ENCODE peak calls at places on chromosomes 5 and 9, in seven cellular contexts. One of them, this sample, is unnamed.

GRCh38 chr9:121975801-121976277 is 117.3 kb downstream of the TTLL11 start:
- DNase-seq in CD4-positive, CD25-positive, alpha-beta regulatory T cell: no peak
- DNase-seq in GM20000: no peak
- DNase-seq in A549: peak; percentile 63
- DNase-seq in NCI-H82: no peak
- DNase-seq in glutamatergic neuron: no peak
- DNase-seq in HuH-7: peak; percentile 82
- DNase-seq in this sample: no peak

GRCh38 chr9:78273761-78274160 is 23.2 kb upstream of the PSAT1 start:
- DNase-seq in GM20000: no peak
- DNase-seq in HuH-7: no peak
- DNase-seq in NCI-H82: no peak
- DNase-seq in CD4-positive, CD25-positive, alpha-beta regulatory T cell: no peak
- DNase-seq in glutamatergic neuron: no peak
- DNase-seq in A549: no peak
- DNase-seq in this sample: no peak

GRCh38 chr5:82403724-82404123 is 125.6 kb upstream of the RPS23 start:
- DNase-seq in glutamatergic neuron: no peak
- DNase-seq in GM20000: no peak
- DNase-seq in CD4-positive, CD25-positive, alpha-beta regulatory T cell: no peak
- DNase-seq in HuH-7: no peak
- DNase-seq in A549: no peak
- DNase-seq in NCI-H82: peak; percentile 7
- DNase-seq in this sample: peak; percentile 40

GRCh38 chr5:53934126-53934856 is 373.9 kb downstream of the NDUFS4 start:
- DNase-seq in HuH-7: no peak
- DNase-seq in A549: no peak
- DNase-seq in NCI-H82: no peak
- DNase-seq in CD4-positive, CD25-positive, alpha-beta regulatory T cell: no peak
- DNase-seq in glutamatergic neuron: no peak
- DNase-seq in GM20000: no peak
- DNase-seq in this sample: no peak

GRCh38 chr9:38043931-38044623 is 24.9 kb downstream of the SHB start:
- DNase-seq in glutamatergic neuron: no peak
- DNase-seq in NCI-H82: no peak
- DNase-seq in CD4-positive, CD25-positive, alpha-beta regulatory T cell: no peak
- DNase-seq in HuH-7: no peak
- DNase-seq in A549: no peak
- DNase-seq in GM20000: no peak
- DNase-seq in this sample: no peak

GRCh38 chr5:107272509-107272908 is 398.2 kb downstream of the EFNA5 start:
- DNase-seq in A549: no peak
- DNase-seq in NCI-H82: no peak
- DNase-seq in glutamatergic neuron: no peak
- DNase-seq in CD4-positive, CD25-positive, alpha-beta regulatory T cell: no peak
- DNase-seq in HuH-7: no peak
- DNase-seq in GM20000: no peak
- DNase-seq in this sample: no peak

GRCh38 chr9:113879906-113880305 is 3.8 kb downstream of the ZNF618 start:
- DNase-seq in A549: no peak
- DNase-seq in CD4-positive, CD25-positive, alpha-beta regulatory T cell: no peak
- DNase-seq in NCI-H82: no peak
- DNase-seq in GM20000: no peak
- DNase-seq in glutamatergic neuron: no peak
- DNase-seq in HuH-7: no peak
- DNase-seq in this sample: no peak

GRCh38 chr9:128416432-128417019 is 4.1 kb upstream of the CERCAM start:
- DNase-seq in glutamatergic neuron: no peak
- DNase-seq in CD4-positive, CD25-positive, alpha-beta regulatory T cell: no peak
- DNase-seq in A549: no peak
- DNase-seq in HuH-7: no peak
- DNase-seq in NCI-H82: no peak
- DNase-seq in GM20000: no peak
- DNase-seq in this sample: no peak

GRCh38 chr9:29100762-29101161 is 1527.5 kb upstream of the C9orf72 start:
- DNase-seq in A549: no peak
- DNase-seq in glutamatergic neuron: no peak
- DNase-seq in GM20000: no peak
- DNase-seq in NCI-H82: no peak
- DNase-seq in CD4-positive, CD25-positive, alpha-beta regulatory T cell: no peak
- DNase-seq in HuH-7: no peak
- DNase-seq in this sample: no peak

GRCh38 chr9:110191616-110192015 is 16.3 kb downstream of the C9orf152 start:
- DNase-seq in HuH-7: no peak
- DNase-seq in CD4-positive, CD25-positive, alpha-beta regulatory T cell: no peak
- DNase-seq in GM20000: no peak
- DNase-seq in A549: no peak
- DNase-seq in glutamatergic neuron: no peak
- DNase-seq in NCI-H82: no peak
- DNase-seq in this sample: no peak

GRCh38 chr5:157689942-157690689 is 18.8 kb downstream of the C5orf52 start:
- DNase-seq in GM20000: no peak
- DNase-seq in CD4-positive, CD25-positive, alpha-beta regulatory T cell: no peak
- DNase-seq in glutamatergic neuron: no peak
- DNase-seq in NCI-H82: no peak
- DNase-seq in A549: no peak
- DNase-seq in HuH-7: no peak
- DNase-seq in this sample: no peak

GRCh38 chr5:143601917-143602333 is 198.4 kb upstream of the NR3C1 start:
- DNase-seq in GM20000: no peak
- DNase-seq in glutamatergic neuron: no peak
- DNase-seq in NCI-H82: no peak
- DNase-seq in CD4-positive, CD25-positive, alpha-beta regulatory T cell: no peak
- DNase-seq in HuH-7: no peak
- DNase-seq in A549: no peak
- DNase-seq in this sample: no peak

GRCh38 chr9:34032631-34033030 is 16.1 kb downstream of the UBAP2 start:
- DNase-seq in NCI-H82: no peak
- DNase-seq in CD4-positive, CD25-positive, alpha-beta regulatory T cell: no peak
- DNase-seq in glutamatergic neuron: no peak
- DNase-seq in A549: no peak
- DNase-seq in HuH-7: no peak
- DNase-seq in GM20000: no peak
- DNase-seq in this sample: no peak

GRCh38 chr5:169781452-169782345 is 144.6 kb downstream of the DOCK2 start:
- DNase-seq in HuH-7: no peak
- DNase-seq in GM20000: no peak
- DNase-seq in CD4-positive, CD25-positive, alpha-beta regulatory T cell: no peak
- DNase-seq in NCI-H82: no peak
- DNase-seq in A549: no peak
- DNase-seq in glutamatergic neuron: no peak
- DNase-seq in this sample: peak; percentile 36

GRCh38 chr9:20331095-20331685 is 291.1 kb downstream of the MLLT3 start:
- DNase-seq in GM20000: no peak
- DNase-seq in HuH-7: no peak
- DNase-seq in CD4-positive, CD25-positive, alpha-beta regulatory T cell: no peak
- DNase-seq in glutamatergic neuron: no peak
- DNase-seq in A549: no peak
- DNase-seq in NCI-H82: no peak
- DNase-seq in this sample: no peak

GRCh38 chr5:171520300-171521170 is 101.1 kb downstream of the FGF18 start:
- DNase-seq in CD4-positive, CD25-positive, alpha-beta regulatory T cell: no peak
- DNase-seq in glutamatergic neuron: peak; percentile 60
- DNase-seq in GM20000: no peak
- DNase-seq in A549: peak; percentile 31
- DNase-seq in HuH-7: no peak
- DNase-seq in NCI-H82: no peak
- DNase-seq in this sample: no peak

GRCh38 chr5:72956324-72957140 is 691 bp downstream of the FCHO2 start:
- DNase-seq in NCI-H82: peak; percentile 61
- DNase-seq in glutamatergic neuron: peak; percentile 55
- DNase-seq in CD4-positive, CD25-positive, alpha-beta regulatory T cell: peak; percentile 19
- DNase-seq in HuH-7: peak; percentile 42
- DNase-seq in A549: peak; percentile 59
- DNase-seq in GM20000: peak; percentile 71
- DNase-seq in this sample: peak; percentile 66

GRCh38 chr5:579211-579610 is 32.9 kb upstream of the CEP72 start:
- DNase-seq in GM20000: no peak
- DNase-seq in A549: no peak
- DNase-seq in HuH-7: no peak
- DNase-seq in CD4-positive, CD25-positive, alpha-beta regulatory T cell: no peak
- DNase-seq in NCI-H82: no peak
- DNase-seq in glutamatergic neuron: no peak
- DNase-seq in this sample: no peak

GRCh38 chr5:176533894-176534611 is 3.1 kb downstream of the RNF44 start:
- DNase-seq in NCI-H82: no peak
- DNase-seq in CD4-positive, CD25-positive, alpha-beta regulatory T cell: peak; percentile 65
- DNase-seq in GM20000: peak; percentile 64
- DNase-seq in A549: peak; percentile 57
- DNase-seq in glutamatergic neuron: no peak
- DNase-seq in HuH-7: no peak
- DNase-seq in this sample: no peak

GRCh38 chr5:170280090-170280493 is 17.5 kb downstream of the LCP2 start:
- DNase-seq in CD4-positive, CD25-positive, alpha-beta regulatory T cell: no peak
- DNase-seq in HuH-7: no peak
- DNase-seq in A549: no peak
- DNase-seq in NCI-H82: no peak
- DNase-seq in glutamatergic neuron: no peak
- DNase-seq in GM20000: no peak
- DNase-seq in this sample: no peak

GRCh38 chr9:114276908-114277821 is 45.7 kb upstream of the ORM1 start:
- DNase-seq in HuH-7: no peak
- DNase-seq in GM20000: no peak
- DNase-seq in NCI-H82: no peak
- DNase-seq in A549: no peak
- DNase-seq in CD4-positive, CD25-positive, alpha-beta regulatory T cell: no peak
- DNase-seq in glutamatergic neuron: peak; percentile 5
- DNase-seq in this sample: no peak

GRCh38 chr9:6845881-6846280 is 88.1 kb downstream of the KDM4C start:
- DNase-seq in NCI-H82: peak; percentile 33
- DNase-seq in A549: peak; percentile 59
- DNase-seq in HuH-7: peak; percentile 32
- DNase-seq in glutamatergic neuron: no peak
- DNase-seq in CD4-positive, CD25-positive, alpha-beta regulatory T cell: no peak
- DNase-seq in GM20000: no peak
- DNase-seq in this sample: no peak

GRCh38 chr5:80915716-80916115 is 44.4 kb upstream of the RASGRF2 start:
- DNase-seq in CD4-positive, CD25-positive, alpha-beta regulatory T cell: no peak
- DNase-seq in glutamatergic neuron: no peak
- DNase-seq in NCI-H82: no peak
- DNase-seq in HuH-7: no peak
- DNase-seq in GM20000: no peak
- DNase-seq in A549: no peak
- DNase-seq in this sample: no peak

GRCh38 chr9:72292874-72293607 is 72.0 kb downstream of the ZFAND5 start:
- DNase-seq in CD4-positive, CD25-positive, alpha-beta regulatory T cell: no peak
- DNase-seq in A549: peak; percentile 97
- DNase-seq in glutamatergic neuron: no peak
- DNase-seq in GM20000: no peak
- DNase-seq in HuH-7: no peak
- DNase-seq in NCI-H82: peak; percentile 21
- DNase-seq in this sample: no peak

GRCh38 chr5:55211184-55211874 is 15.8 kb downstream of the MCIDAS start:
- DNase-seq in glutamatergic neuron: no peak
- DNase-seq in A549: no peak
- DNase-seq in GM20000: no peak
- DNase-seq in HuH-7: no peak
- DNase-seq in NCI-H82: no peak
- DNase-seq in CD4-positive, CD25-positive, alpha-beta regulatory T cell: no peak
- DNase-seq in this sample: no peak

GRCh38 chr5:181109489-181110013 is 21.4 kb downstream of the OR2V1 start:
- DNase-seq in HuH-7: no peak
- DNase-seq in A549: no peak
- DNase-seq in glutamatergic neuron: no peak
- DNase-seq in CD4-positive, CD25-positive, alpha-beta regulatory T cell: no peak
- DNase-seq in NCI-H82: no peak
- DNase-seq in GM20000: no peak
- DNase-seq in this sample: peak; percentile 45